ENCODE peak calls at places on chromosome 12, in five cellular contexts. Y, N, L, W and A are unnamed samples.

GRCh38 chr12:121400332-121401139 is 618 bp downstream of the RNF34 start:
- DNase-seq in Y (peak), N (peak), L (peak), W (no peak), A (peak)

GRCh38 chr12:130434560-130434959 is 96.9 kb downstream of the PIWIL1 start:
- DNase-seq in Y (no peak), N (no peak), L (no peak), W (no peak), A (no peak)

GRCh38 chr12:14567311-14568195 is at the start of gene PLBD1:
- DNase-seq in Y (peak), N (peak), L (peak), W (no peak), A (peak)

GRCh38 chr12:18723752-18724151 is 14.1 kb downstream of the PLCZ1 start:
- DNase-seq in Y (peak), N (no peak), L (peak), W (peak), A (no peak)

GRCh38 chr12:118312578-118312977 is 60.1 kb downstream of the TAOK3 start:
- DNase-seq in Y (no peak), N (no peak), L (peak), W (no peak), A (no peak)

GRCh38 chr12:105281694-105282049 is 45.7 kb upstream of the APPL2 start:
- DNase-seq in Y (no peak), N (no peak), L (no peak), W (no peak), A (peak)

GRCh38 chr12:570949-571794 is 92.1 kb downstream of the NINJ2 start:
- DNase-seq in Y (peak), N (peak), L (peak), W (no peak), A (peak)

GRCh38 chr12:120048258-120048657 is 59.2 kb downstream of the BICDL1 start:
- DNase-seq in Y (no peak), N (no peak), L (no peak), W (no peak), A (no peak)

GRCh38 chr12:13390381-13390856 is 193.9 kb downstream of the EMP1 start:
- DNase-seq in Y (peak), N (peak), L (peak), W (no peak), A (peak)

GRCh38 chr12:2402180-2402579 is 349.4 kb downstream of the CACNA1C start:
- DNase-seq in Y (no peak), N (peak), L (no peak), W (no peak), A (no peak)

GRCh38 chr12:65532744-65533143 is 254.3 kb downstream of the MSRB3 start:
- DNase-seq in Y (peak), N (no peak), L (peak), W (peak), A (no peak)

GRCh38 chr12:111401167-111401605 is 4.5 kb upstream of the SH2B3 start:
- DNase-seq in Y (no peak), N (no peak), L (no peak), W (no peak), A (no peak)

GRCh38 chr12:4157122-4157521 is 116.4 kb upstream of the CCND2 start:
- DNase-seq in Y (no peak), N (no peak), L (no peak), W (no peak), A (no peak)

GRCh38 chr12:95718001-95718400 is 72.6 kb downstream of the NTN4 start:
- DNase-seq in Y (peak), N (no peak), L (no peak), W (no peak), A (no peak)

GRCh38 chr12:116964004-116964739 is 53.4 kb downstream of the FBXW8 start:
- DNase-seq in Y (no peak), N (no peak), L (no peak), W (no peak), A (no peak)

GRCh38 chr12:111635524-111635923 is 36.4 kb upstream of the ATXN2 start:
- DNase-seq in Y (peak), N (no peak), L (peak), W (no peak), A (no peak)

GRCh38 chr12:6602526-6602925 is 4.7 kb downstream of the CHD4 start:
- DNase-seq in Y (no peak), N (no peak), L (no peak), W (no peak), A (no peak)

GRCh38 chr12:6605425-6606330 is 1.5 kb downstream of the CHD4 start:
- DNase-seq in Y (peak), N (peak), L (peak), W (no peak), A (no peak)

GRCh38 chr12:6603095-6603567 is 4.0 kb downstream of the CHD4 start:
- DNase-seq in Y (peak), N (peak), L (peak), W (no peak), A (no peak)

GRCh38 chr12:6606331-6607131 is 648 bp downstream of the CHD4 start:
- DNase-seq in Y (peak), N (peak), L (peak), W (no peak), A (peak)

GRCh38 chr12:6604254-6605029 is 2.7 kb downstream of the CHD4 start:
- DNase-seq in Y (peak), N (no peak), L (peak), W (no peak), A (no peak)
- H3K4me3 ChIP-seq in Y (peak), N (no peak), L (peak), W (peak), A (peak)

GRCh38 chr12:76462668-76463224 is 96.8 kb downstream of the OSBPL8 start:
- DNase-seq in Y (no peak), N (no peak), L (no peak), W (no peak), A (no peak)
- H3K4me3 ChIP-seq in Y (no peak), N (no peak), L (no peak), W (no peak), A (no peak)

GRCh38 chr12:20438307-20438779 is 70.0 kb downstream of the PDE3A start:
- DNase-seq in Y (peak), N (no peak), L (peak), W (peak), A (no peak)

GRCh38 chr12:20440408-20440807 is 72.1 kb downstream of the PDE3A start:
- DNase-seq in Y (peak), N (no peak), L (no peak), W (no peak), A (no peak)

GRCh38 chr12:20436367-20436766 is 68.0 kb downstream of the PDE3A start:
- DNase-seq in Y (no peak), N (no peak), L (no peak), W (no peak), A (no peak)

GRCh38 chr12:20442322-20442721 is 74.0 kb downstream of the PDE3A start:
- DNase-seq in Y (no peak), N (no peak), L (no peak), W (no peak), A (no peak)

GRCh38 chr12:20439634-20440033 is 71.3 kb downstream of the PDE3A start:
- DNase-seq in Y (peak), N (no peak), L (no peak), W (no peak), A (no peak)
- H3K4me3 ChIP-seq in Y (no peak), N (no peak), L (no peak), W (no peak), A (no peak)

GRCh38 chr12:110107369-110108281 is 16.5 kb upstream of the IFT81 start:
- DNase-seq in Y (peak), N (peak), L (peak), W (peak), A (no peak)

GRCh38 chr12:110108309-110109036 is 15.7 kb upstream of the IFT81 start:
- DNase-seq in Y (no peak), N (no peak), L (no peak), W (no peak), A (no peak)

GRCh38 chr12:110111476-110112334 is 12.5 kb upstream of the IFT81 start:
- DNase-seq in Y (no peak), N (no peak), L (no peak), W (no peak), A (no peak)

GRCh38 chr12:110109837-110110535 is 14.2 kb upstream of the IFT81 start:
- DNase-seq in Y (no peak), N (no peak), L (no peak), W (no peak), A (no peak)

DNA sequence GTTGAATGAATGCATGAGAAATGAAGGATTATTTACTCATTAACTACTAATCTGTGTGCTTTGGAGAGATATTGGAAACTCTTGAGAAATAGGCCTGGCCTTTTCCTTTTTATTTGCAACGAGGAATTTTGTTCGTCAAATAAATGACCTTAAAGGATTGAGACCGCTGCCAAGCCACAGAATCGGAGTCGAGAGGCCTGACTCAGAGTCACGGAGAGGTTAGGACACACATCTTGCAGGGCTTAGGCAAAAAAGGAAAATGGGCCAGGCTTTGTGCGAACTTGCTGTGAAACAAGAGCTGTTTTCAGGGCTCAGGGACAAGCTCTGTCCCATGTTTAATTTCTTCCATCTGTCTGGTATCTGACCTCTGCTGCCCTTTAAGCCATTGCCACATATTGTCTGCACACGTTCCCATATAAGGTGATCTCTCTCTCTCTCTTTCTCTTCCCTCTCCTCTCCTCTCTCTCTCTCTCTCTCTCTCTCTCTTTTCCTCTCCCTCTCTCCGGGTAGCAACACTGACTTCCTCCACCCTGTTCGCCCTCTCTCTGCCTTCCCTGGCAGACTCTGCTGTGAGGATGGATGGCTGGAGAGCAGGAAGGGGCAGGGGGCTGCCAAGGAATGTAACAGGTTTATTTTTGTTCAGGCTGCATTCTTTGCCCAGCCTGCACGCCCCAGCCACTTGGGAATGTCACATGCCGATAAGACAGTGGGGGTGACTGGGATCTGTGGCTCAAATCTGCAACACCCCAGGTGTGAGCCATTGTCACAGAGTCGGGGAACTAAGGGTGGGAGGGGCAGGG is 14.9 kb upstream of the IFT81 start:
- DNase-seq in Y (peak), N (peak), L (peak), W (peak), A (peak)
- H3K4me3 ChIP-seq in Y (no peak), N (no peak), L (peak), W (no peak), A (no peak)

GRCh38 chr12:48486261-48486660 is 4.0 kb downstream of the C12orf54 start:
- DNase-seq in Y (no peak), N (no peak), L (no peak), W (no peak), A (no peak)

GRCh38 chr12:48489012-48489411 is 6.7 kb downstream of the C12orf54 start:
- DNase-seq in Y (peak), N (no peak), L (peak), W (no peak), A (no peak)

GRCh38 chr12:48482198-48482597 is at the start of gene C12orf54:
- DNase-seq in Y (no peak), N (no peak), L (no peak), W (no peak), A (no peak)

GRCh38 chr12:48486679-48487078 is 4.4 kb downstream of the C12orf54 start:
- DNase-seq in Y (no peak), N (no peak), L (no peak), W (no peak), A (no peak)
- H3K4me3 ChIP-seq in Y (no peak), N (no peak), L (no peak), W (no peak), A (no peak)

GRCh38 chr12:124478985-124479645 is 88.3 kb downstream of the NCOR2 start:
- DNase-seq in Y (no peak), N (no peak), L (no peak), W (no peak), A (no peak)
- H3K4me3 ChIP-seq in Y (no peak), N (no peak), L (no peak), W (no peak), A (no peak)

GRCh38 chr12:109578330-109578927 is 4.8 kb downstream of the MVK start:
- DNase-seq in Y (no peak), N (no peak), L (no peak), W (no peak), A (no peak)
- H3K4me3 ChIP-seq in Y (no peak), N (no peak), L (no peak), W (no peak), A (no peak)

GRCh38 chr12:104049278-104050257 is at the start of gene GLT8D2:
- DNase-seq in Y (peak), N (peak), L (peak), W (peak), A (peak)

GRCh38 chr12:104054681-104055346 is 4.8 kb upstream of the GLT8D2 start:
- DNase-seq in Y (no peak), N (no peak), L (no peak), W (no peak), A (no peak)

GRCh38 chr12:104048162-104048561 is 1.8 kb downstream of the GLT8D2 start:
- DNase-seq in Y (no peak), N (no peak), L (no peak), W (no peak), A (no peak)

GRCh38 chr12:104046306-104046705 is 3.7 kb downstream of the GLT8D2 start:
- DNase-seq in Y (no peak), N (no peak), L (no peak), W (no peak), A (no peak)

DNA sequence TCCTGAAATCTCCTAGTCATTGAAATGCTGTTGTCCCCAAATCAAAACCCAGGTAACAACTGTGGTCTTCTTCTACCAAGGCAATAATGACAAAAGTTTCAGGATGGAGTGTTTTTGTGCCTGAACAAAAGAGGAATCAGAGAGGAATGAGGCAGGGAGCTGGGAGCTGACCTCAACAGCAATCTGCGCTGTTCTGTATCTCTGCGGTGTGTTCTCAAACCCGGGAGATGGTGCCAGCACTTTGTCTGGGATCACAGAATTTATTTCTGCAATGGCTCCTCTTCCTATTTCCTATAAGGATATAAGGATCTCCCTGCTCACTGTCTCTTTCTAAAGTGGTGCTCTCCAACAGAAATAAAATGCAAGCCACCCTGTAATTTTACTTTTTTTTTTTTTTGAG is 449 bp upstream of the GLT8D2 start:
- DNase-seq in Y (peak), N (no peak), L (peak), W (no peak), A (no peak)
- H3K4me3 ChIP-seq in Y (peak), N (no peak), L (peak), W (peak), A (peak)